ENCODE peak calls at places on chromosomes 2 and 18, in five cellular contexts. One of them, this sample, is unnamed.

GRCh38 chr2:217650716-217651360 is 352.0 kb downstream of the TNS1 start:
- DNase-seq in C1 segment of cervical spinal cord: peak
- DNase-seq in HEK293T: peak
- DNase-seq in renal cortical epithelial cell: peak
- DNase-seq in HFF-Myc: peak
- DNase-seq in this sample: peak

GRCh38 chr18:70335892-70336726 is 47.3 kb downstream of the SOCS6 start:
- DNase-seq in C1 segment of cervical spinal cord: no peak
- DNase-seq in HEK293T: no peak
- DNase-seq in renal cortical epithelial cell: peak
- DNase-seq in HFF-Myc: no peak
- DNase-seq in this sample: no peak

GRCh38 chr18:22985250-22985649 is 52.1 kb downstream of the RBBP8 start:
- DNase-seq in C1 segment of cervical spinal cord: no peak
- DNase-seq in HEK293T: no peak
- DNase-seq in renal cortical epithelial cell: peak
- DNase-seq in HFF-Myc: no peak
- DNase-seq in this sample: no peak

GRCh38 chr2:207619764-207620203 is 5.4 kb downstream of the METTL21A start:
- DNase-seq in C1 segment of cervical spinal cord: no peak
- DNase-seq in HEK293T: no peak
- DNase-seq in renal cortical epithelial cell: no peak
- DNase-seq in HFF-Myc: no peak
- DNase-seq in this sample: no peak

GRCh38 chr2:12764075-12764722 is 47.5 kb downstream of the TRIB2 start:
- DNase-seq in C1 segment of cervical spinal cord: no peak
- DNase-seq in HEK293T: no peak
- DNase-seq in renal cortical epithelial cell: no peak
- DNase-seq in HFF-Myc: no peak
- DNase-seq in this sample: no peak

GRCh38 chr2:197985029-197985428 is 180.6 kb downstream of the PLCL1 start:
- DNase-seq in C1 segment of cervical spinal cord: no peak
- DNase-seq in HEK293T: no peak
- DNase-seq in renal cortical epithelial cell: no peak
- DNase-seq in HFF-Myc: no peak
- DNase-seq in this sample: no peak

GRCh38 chr2:63121055-63121834 is 70.6 kb downstream of the OTX1 start:
- DNase-seq in C1 segment of cervical spinal cord: no peak
- DNase-seq in HEK293T: no peak
- DNase-seq in renal cortical epithelial cell: no peak
- DNase-seq in HFF-Myc: no peak
- DNase-seq in this sample: no peak

GRCh38 chr2:28038722-28039121 is 148.2 kb downstream of the BABAM2 start:
- DNase-seq in C1 segment of cervical spinal cord: no peak
- DNase-seq in HEK293T: no peak
- DNase-seq in renal cortical epithelial cell: no peak
- DNase-seq in HFF-Myc: no peak
- DNase-seq in this sample: no peak

GRCh38 chr2:226031962-226032441 is 632.5 kb downstream of the NYAP2 start:
- DNase-seq in C1 segment of cervical spinal cord: peak
- DNase-seq in HEK293T: no peak
- DNase-seq in renal cortical epithelial cell: peak
- DNase-seq in HFF-Myc: no peak
- DNase-seq in this sample: peak

GRCh38 chr2:151156943-151157705 is 104.5 kb downstream of the RBM43 start:
- DNase-seq in C1 segment of cervical spinal cord: no peak
- DNase-seq in HEK293T: no peak
- DNase-seq in renal cortical epithelial cell: no peak
- DNase-seq in HFF-Myc: peak
- DNase-seq in this sample: no peak

This sample was measured in cerebellum.